ENCODE peak calls at places on chromosomes 6 and 20, in eight cellular contexts. Z is T47D; V is Ammon's horn; A is stimulated activated CD4-positive, alpha-beta T cell treated with anti-CD3 and anti-CD28 coated beads, Interleukin-2, amount 100 ng/mL, for 48 hours; H is kidney tubule cell; G is Caco-2; C is erythroblast; O is T follicular helper cell. L is an unnamed sample.

GRCh38 chr20:19552144-19552895 is 205.7 kb upstream of the RIN2 start:
- DNase-seq in A (no peak), H (peak), G (peak), O (no peak), C (no peak), Z (peak), V (peak), L (no peak)

GRCh38 chr6:47633141-47633540 is 65.2 kb upstream of the ADGRF4 start:
- DNase-seq in G (no peak), A (no peak), H (peak), O (no peak), Z (peak), C (no peak), V (no peak), L (peak)

GRCh38 chr6:34664270-34664971 is 32.1 kb downstream of the ILRUN start:
- DNase-seq in V (no peak), G (no peak), H (no peak), C (peak), O (no peak), Z (peak), A (no peak), L (no peak)

GRCh38 chr6:167742719-167743303 is 83.9 kb upstream of the AFDN start:
- DNase-seq in O (no peak), A (no peak), V (peak), Z (no peak), H (peak), G (peak), C (no peak), L (no peak)

GRCh38 chr6:111358454-111358853 is 124.6 kb downstream of the REV3L start:
- DNase-seq in V (no peak), H (peak), A (no peak), O (no peak), C (no peak), Z (no peak), G (no peak), L (no peak)

GRCh38 chr20:47927944-47928343 is 142.7 kb upstream of the SULF2 start:
- DNase-seq in Z (peak), O (no peak), V (no peak), G (no peak), A (no peak), C (no peak), H (peak), L (no peak)

GRCh38 chr6:28587746-28588075 is 62.0 kb downstream of the GPX5 start:
- DNase-seq in Z (no peak), G (no peak), A (no peak), C (no peak), H (peak), V (peak), O (no peak), L (no peak)

GRCh38 chr6:69795469-69796080 is 1.2 kb downstream of the LMBRD1 start:
- DNase-seq in O (no peak), G (no peak), C (peak), Z (no peak), A (no peak), V (peak), H (no peak), L (no peak)

GRCh38 chr6:53058388-53058890 is 6.8 kb upstream of the FBXO9 start:
- DNase-seq in O (no peak), C (no peak), Z (no peak), A (no peak), G (no peak), V (no peak), H (no peak), L (no peak)

GRCh38 chr6:145734486-145735355 is 599 bp downstream of the EPM2A start:
- DNase-seq in O (peak), G (peak), Z (peak), V (peak), A (peak), H (peak), C (peak), L (peak)

GRCh38 chr6:154295733-154296132 is 60.9 kb downstream of the IPCEF1 start:
- DNase-seq in V (no peak), Z (no peak), C (no peak), A (no peak), G (no peak), O (no peak), H (no peak), L (no peak)

GRCh38 chr6:3848380-3848779 is 793 bp upstream of the FAM50B start:
- DNase-seq in Z (peak), V (no peak), H (no peak), A (no peak), O (no peak), C (no peak), G (no peak), L (no peak)

GRCh38 chr6:143176090-143177021 is 115.7 kb downstream of the AIG1 start:
- DNase-seq in A (no peak), H (peak), G (no peak), C (no peak), Z (no peak), V (no peak), O (no peak), L (no peak)

GRCh38 chr20:9353180-9353915 is 161.0 kb upstream of the LAMP5 start:
- DNase-seq in C (no peak), V (no peak), Z (no peak), H (no peak), O (no peak), G (no peak), A (no peak), L (no peak)

GRCh38 chr6:43579171-43579570 is 3.2 kb downstream of the POLH start:
- DNase-seq in V (no peak), H (peak), A (no peak), Z (peak), G (no peak), C (no peak), O (no peak), L (no peak)

GRCh38 chr6:56637640-56638039 is 5.0 kb downstream of the DST start:
- DNase-seq in V (peak), O (no peak), A (no peak), C (peak), Z (peak), G (no peak), H (peak), L (peak)

GRCh38 chr6:155850408-155850841 is 394.8 kb upstream of the NOX3 start:
- DNase-seq in Z (no peak), A (no peak), C (no peak), V (no peak), G (no peak), O (no peak), H (peak), L (no peak)

GRCh38 chr20:43749734-43750294 is 23.0 kb upstream of the GTSF1L start:
- DNase-seq in V (peak), Z (peak), A (peak), H (peak), G (peak), C (peak), O (peak), L (peak)

GRCh38 chr6:29620629-29621028 is 12.4 kb downstream of the GABBR1 start:
- DNase-seq in V (no peak), G (no peak), Z (no peak), C (no peak), H (no peak), A (no peak), O (no peak), L (no peak)

GRCh38 chr6:11412011-11412424 is 125.5 kb upstream of the TMEM170B start:
- DNase-seq in C (no peak), V (no peak), A (no peak), H (no peak), G (no peak), Z (no peak), O (no peak), L (no peak)

GRCh38 chr20:64056889-64057627 is 5.9 kb upstream of the TCEA2 start:
- DNase-seq in G (no peak), C (no peak), A (no peak), V (no peak), Z (no peak), O (no peak), H (no peak), L (no peak)

GRCh38 chr20:3730803-3731370 is 1.6 kb upstream of the HSPA12B start:
- DNase-seq in Z (no peak), V (no peak), G (no peak), O (no peak), A (no peak), C (no peak), H (no peak), L (no peak)

GRCh38 chr20:1810926-1811620 is 84.1 kb upstream of the SIRPA start:
- DNase-seq in A (no peak), C (no peak), G (no peak), O (no peak), Z (no peak), H (peak), V (peak), L (peak)

GRCh38 chr6:100865525-100865924 is 15.6 kb downstream of the ASCC3 start:
- DNase-seq in O (no peak), H (no peak), Z (no peak), C (no peak), V (no peak), A (no peak), G (no peak), L (no peak)

GRCh38 chr20:48419173-48419572 is 408.6 kb downstream of the PREX1 start:
- DNase-seq in C (no peak), V (no peak), Z (no peak), G (no peak), H (no peak), O (no peak), A (no peak), L (no peak)

GRCh38 chr6:7150381-7151064 is 42.8 kb downstream of the RREB1 start:
- DNase-seq in H (peak), Z (no peak), A (no peak), V (no peak), O (no peak), G (no peak), C (peak), L (no peak)

GRCh38 chr20:32678948-32679347 is 5.2 kb upstream of the C20orf203 start:
- DNase-seq in G (no peak), O (no peak), C (no peak), Z (no peak), H (no peak), A (no peak), V (peak), L (peak)

GRCh38 chr20:63092660-63093215 is 86.0 kb upstream of the BHLHE23 start:
- DNase-seq in H (no peak), A (no peak), V (no peak), C (no peak), O (no peak), G (peak), Z (no peak), L (no peak)

GRCh38 chr6:110233769-110234374 is 53.6 kb downstream of the CDC40 start:
- DNase-seq in G (no peak), H (peak), V (no peak), C (peak), Z (no peak), O (no peak), A (no peak), L (no peak)

L was measured in NCI-H446.